ENCODE peak calls at places on chromosome 6, in four cellular contexts. P, X, J and U are unnamed samples. For H3K4me1, the result is how much of the 10 kb centered on the place peaks cover.

GRCh38 chr6:6317825-6318733 is 2.4 kb downstream of the F13A1 start:
- DNase-seq in X (no peak), J (no peak), P (peak), U (no peak)

GRCh38 chr6:2765896-2766766 is 938 bp downstream of the WRNIP1 start:
- DNase-seq in P (no peak), J (peak), X (peak), U (peak)

GRCh38 chr6:38594008-38594665 is 45.6 kb downstream of the BTBD9 start:
- DNase-seq in X (no peak), J (no peak), P (no peak), U (no peak)

GRCh38 chr6:105838156-105838555 is 248.0 kb upstream of the PRDM1 start:
- DNase-seq in P (no peak), J (no peak), X (no peak), U (no peak)

GRCh38 chr6:87944541-87944954 is 103.1 kb upstream of the SPACA1 start:
- DNase-seq in X (peak), P (no peak), J (peak), U (no peak)

GRCh38 chr6:53825514-53826321 is 30.9 kb downstream of the LRRC1 start:
- DNase-seq in P (no peak), X (no peak), J (no peak), U (no peak)

GRCh38 chr6:88899569-88900316 is 63.7 kb downstream of the RNGTT start:
- DNase-seq in J (no peak), P (no peak), X (no peak), U (no peak)

GRCh38 chr6:42135161-42135560 is 7.3 kb downstream of the C6orf132 start:
- DNase-seq in P (no peak), X (no peak), J (no peak), U (no peak)

GRCh38 chr6:114740547-114740946 is 397.7 kb upstream of the HS3ST5 start:
- DNase-seq in X (no peak), P (no peak), J (no peak), U (no peak)

GRCh38 chr6:24126586-24127192 is 674 bp downstream of the NRSN1 start:
- DNase-seq in X (peak), P (peak), J (no peak), U (no peak)

GRCh38 chr6:158028421-158028820 is 46.8 kb downstream of the SYNJ2 start:
- DNase-seq in P (no peak), J (no peak), X (no peak), U (peak)

GRCh38 chr6:4936681-4937041 is 67.2 kb downstream of the RPP40 start:
- DNase-seq in J (no peak), X (no peak), P (no peak), U (no peak)

GRCh38 chr6:105639124-105639523 is 236.2 kb upstream of the PREP start:
- DNase-seq in X (no peak), P (no peak), J (no peak), U (no peak)

GRCh38 chr6:106128981-106129761 is 43.0 kb downstream of the PRDM1 start:
- DNase-seq in J (no peak), P (no peak), X (peak), U (no peak)

GRCh38 chr6:136582702-136583471 is 32.7 kb upstream of the MAP7 start:
- DNase-seq in X (no peak), J (no peak), P (no peak), U (no peak)

GRCh38 chr6:105164418-105164817 is 15.4 kb downstream of the POPDC3 start:
- DNase-seq in X (no peak), J (no peak), P (no peak), U (no peak)

GRCh38 chr6:150600302-150601017 is 775 bp downstream of the PLEKHG1 start:
- DNase-seq in X (peak), J (peak), P (peak), U (peak)

GRCh38 chr6:22877946-22878705 is 308.8 kb downstream of the HDGFL1 start:
- DNase-seq in X (no peak), J (no peak), P (no peak), U (no peak)

GRCh38 chr6:3756516-3757010 is 5.0 kb upstream of the PXDC1 start:
- DNase-seq in J (no peak), X (no peak), P (no peak), U (no peak)

GRCh38 chr6:150806790-150807189 is 58.7 kb upstream of the MTHFD1L start:
- DNase-seq in J (no peak), P (no peak), X (no peak), U (no peak)

GRCh38 chr6:75934643-75935472 is 137.6 kb downstream of the IMPG1 start:
- DNase-seq in X (peak), J (peak), P (peak), U (no peak)

GRCh38 chr6:118288355-118289124 is 259.6 kb upstream of the PLN start:
- DNase-seq in X (no peak), P (no peak), J (no peak), U (no peak)

GRCh38 chr6:138503881-138504680 is 4.8 kb upstream of the NHSL1 start:
- DNase-seq in P (no peak), X (no peak), J (no peak), U (no peak)

GRCh38 chr6:40328376-40328987 is 258.7 kb downstream of the LRFN2 start:
- DNase-seq in P (peak), X (peak), J (peak), U (no peak)

GRCh38 chr6:134533991-134534390 is 216.1 kb upstream of the SGK1 start:
- DNase-seq in X (no peak), P (no peak), J (peak), U (no peak)

GRCh38 chr6:136249336-136249735 is 775 bp downstream of the MTFR2 start:
- DNase-seq in P (no peak), J (no peak), X (no peak), U (no peak)

GRCh38 chr6:22320750-22321149 is 23.9 kb upstream of the PRL start:
- DNase-seq in J (no peak), X (no peak), P (no peak), U (no peak)

GRCh38 chr6:134299236-134299635 is 18.7 kb downstream of the SGK1 start:
- DNase-seq in X (no peak), P (no peak), J (no peak), U (no peak)

GRCh38 chr6:130885392-130886192 is 58.4 kb downstream of the SMLR1 start:
- DNase-seq in J (peak), X (peak), P (peak), U (no peak)

GRCh38 chr6:80508885-80509630 is 402.6 kb downstream of the BCKDHB start:
- DNase-seq in P (no peak), X (no peak), J (no peak), U (no peak)

GRCh38 chr6:1625352-1625773 is 15.6 kb downstream of the FOXC1 start:
- DNase-seq in P (no peak), J (no peak), X (no peak), U (no peak)

GRCh38 chr6:42498473-42499128 is 46.9 kb upstream of the TRERF1 start:
- DNase-seq in J (peak), X (peak), P (no peak), U (no peak)

GRCh38 chr6:163427498-163428254 is 13.2 kb downstream of the QKI start:
- DNase-seq in P (no peak), X (no peak), J (no peak), U (no peak)

GRCh38 chr6:148720371-148720770 is 26.5 kb upstream of the UST start:
- DNase-seq in P (no peak), X (no peak), J (no peak), U (no peak)

GRCh38 chr6:15421945-15422733 is 176.3 kb downstream of the JARID2 start:
- DNase-seq in P (no peak), J (no peak), X (no peak), U (no peak)

GRCh38 chr6:158653577-158654354 is 3.9 kb downstream of the SYTL3 start:
- DNase-seq in X (peak), P (no peak), J (peak), U (no peak)

DNA sequence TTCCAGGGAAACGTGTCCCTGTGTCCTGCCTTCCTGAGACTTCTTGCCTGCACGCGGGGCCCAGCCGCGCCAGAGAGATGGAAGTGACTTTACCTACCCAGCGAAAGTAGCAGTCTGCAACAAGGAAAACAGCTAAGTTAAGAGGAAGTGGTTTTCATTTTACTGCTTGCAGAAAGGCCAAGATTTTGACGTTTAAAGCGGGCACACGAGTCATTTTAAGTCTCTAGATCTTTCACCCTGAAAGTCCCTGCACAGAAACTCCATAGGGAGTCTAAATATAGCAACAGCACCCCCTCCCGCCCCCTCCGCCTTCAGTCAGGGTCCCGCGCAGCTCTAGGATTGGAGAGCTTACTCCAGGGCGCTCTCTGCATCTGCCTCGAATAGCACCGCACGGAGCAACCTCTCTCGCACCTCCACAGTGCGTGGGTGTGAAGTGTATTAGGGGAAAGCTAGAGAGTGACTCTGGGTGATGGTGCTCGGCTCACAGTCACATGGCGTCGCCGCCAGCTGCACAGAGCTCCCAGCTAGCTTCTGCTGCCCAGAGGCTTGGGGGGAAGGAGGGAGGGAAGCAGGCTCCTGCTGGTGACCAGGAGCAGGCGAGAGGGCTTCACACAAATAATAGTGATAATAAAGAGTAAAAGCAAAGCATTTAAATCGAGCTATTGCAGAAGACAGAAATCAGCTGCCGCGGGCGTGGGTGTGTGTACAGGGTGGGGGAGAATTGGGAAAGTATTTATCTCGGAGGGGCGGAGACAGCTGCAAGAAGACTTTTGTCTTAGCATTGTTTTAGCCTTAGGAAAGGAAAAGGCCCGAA is 1.8 kb upstream of the KCNQ5 start:
- DNase-seq in J (peak), X (peak), P (peak), U (no peak)
- TF ChIP-seq POLR2A in J (no peak), X (no peak), P (no peak), U (no peak)

GRCh38 chr6:85459224-85459901 is 9.5 kb downstream of the NT5E start:
- DNase-seq in J (no peak), P (no peak), X (no peak), U (no peak)
- H3K4me1 ChIP-seq in J (under half), P (under half), X (under half), U (under half)

GRCh38 chr6:155108070-155108815 is 113.1 kb downstream of the TIAM2 start:
- DNase-seq in P (no peak), J (no peak), X (no peak), U (no peak)
- TF ChIP-seq EP300 in P (no peak), J (no peak), X (no peak), U (no peak)

DNA sequence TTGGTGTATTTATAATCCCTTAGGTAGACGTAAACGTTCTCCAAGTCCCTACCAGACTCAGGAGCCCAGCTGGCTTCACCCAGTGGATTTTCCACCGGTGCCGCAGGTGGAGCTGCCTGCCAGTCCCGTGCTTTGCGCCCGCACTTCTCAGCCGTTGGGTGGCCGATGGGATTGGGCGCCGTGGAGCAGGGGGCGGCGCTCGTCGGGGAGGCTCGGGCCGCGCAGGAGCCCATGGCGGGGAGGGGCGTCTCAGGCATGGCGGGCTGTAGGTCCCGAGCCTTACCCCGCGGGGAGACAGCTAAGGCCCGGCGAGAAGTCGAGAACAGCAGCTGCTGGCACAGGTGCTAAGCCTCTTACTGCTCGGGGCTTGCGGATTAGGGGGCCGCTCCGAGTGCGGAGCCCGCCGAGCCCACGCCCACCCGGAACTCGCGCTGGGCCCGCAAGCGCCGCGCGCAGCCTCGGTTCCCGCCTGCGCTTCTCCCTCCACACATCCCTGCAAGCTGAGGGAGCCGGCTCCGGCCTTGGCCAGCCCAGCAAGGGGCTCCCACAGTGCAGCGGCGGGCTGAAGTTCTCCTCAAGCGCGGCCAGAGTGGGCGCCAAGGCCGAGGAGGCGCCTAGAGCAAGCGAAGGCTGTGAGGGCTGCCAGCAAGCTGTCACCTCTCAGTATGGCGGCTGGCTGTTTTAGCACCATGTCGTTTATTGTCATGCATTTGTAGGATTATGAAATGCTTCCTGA is 57.3 kb downstream of the TRIM27 start:
- DNase-seq in P (peak), X (peak), J (peak), U (peak)
- TF ChIP-seq POLR2A in P (no peak), X (peak), J (no peak), U (no peak)

DNA sequence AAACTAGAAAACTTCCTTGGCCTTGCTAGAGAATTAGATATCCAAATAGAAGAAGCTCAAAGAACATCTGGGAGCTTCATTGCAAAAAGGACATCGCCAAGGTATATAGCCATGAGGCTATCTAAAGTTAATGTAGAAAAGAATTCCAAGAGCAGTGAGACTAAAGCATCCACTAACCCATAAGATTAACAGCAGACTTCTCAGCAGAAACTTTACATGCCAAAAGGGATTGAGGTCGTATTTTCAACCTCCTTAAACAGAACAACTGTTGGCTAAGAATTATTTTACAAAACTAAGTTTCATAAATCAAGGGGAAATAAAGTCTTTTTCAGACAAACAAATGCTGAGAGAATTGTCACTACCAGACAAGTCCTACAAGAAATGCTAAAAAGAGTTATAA is 149.1 kb upstream of the COL21A1 start:
- DNase-seq in P (no peak), J (no peak), X (no peak), U (no peak)
- H3K4me1 ChIP-seq in P (under half), J (under half), X (under half), U (under half)